ENCODE peak calls at places on chromosomes 12 and 14, in six cellular contexts. B, P, V, J, W and E are unnamed samples.

GRCh38 chr12:105665366-105665765 is 334.9 kb downstream of the C12orf75 start:
- DNase-seq in P (no peak), J (no peak), B (no peak), V (no peak), W (no peak), E (no peak)

GRCh38 chr14:95311752-95312151 is 8.0 kb downstream of the CLMN start:
- DNase-seq in V (no peak), J (no peak), W (peak), B (no peak), P (no peak), E (no peak)

GRCh38 chr14:101135796-101136742 is 232.5 kb upstream of the RTL1 start:
- DNase-seq in W (no peak), J (no peak), P (no peak), B (no peak), V (no peak), E (no peak)

GRCh38 chr12:75658826-75659823 is 147.7 kb upstream of the KRR1 start:
- DNase-seq in P (no peak), J (peak), W (no peak), V (peak), B (peak), E (peak)

GRCh38 chr12:20695232-20695631 is at the start of gene SLCO1C1:
- DNase-seq in B (no peak), V (no peak), P (no peak), W (no peak), J (no peak), E (no peak)

GRCh38 chr12:2686280-2686646 is 108.5 kb upstream of the FKBP4 start:
- DNase-seq in B (no peak), W (no peak), J (no peak), P (no peak), V (no peak), E (no peak)

GRCh38 chr14:25042362-25043299 is 7.3 kb downstream of the STXBP6 start:
- DNase-seq in V (peak), P (no peak), J (peak), W (no peak), B (peak), E (peak)

GRCh38 chr14:93984987-93985410 is 8.6 kb upstream of the ASB2 start:
- DNase-seq in P (peak), V (peak), B (peak), J (peak), W (no peak), E (peak)

GRCh38 chr12:78560633-78561032 is 303.9 kb upstream of the SYT1 start:
- DNase-seq in P (no peak), V (no peak), J (no peak), W (no peak), B (no peak), E (no peak)

GRCh38 chr14:23185046-23185445 is 1.6 kb upstream of the SLC7A8 start:
- DNase-seq in V (no peak), W (no peak), P (no peak), B (no peak), J (no peak), E (no peak)

GRCh38 chr12:29516431-29516875 is 19.0 kb upstream of the OVCH1 start:
- DNase-seq in P (no peak), W (no peak), V (peak), B (peak), J (peak), E (peak)

GRCh38 chr14:68248481-68249255 is 429.1 kb downstream of the RAD51B start:
- DNase-seq in W (peak), B (peak), J (peak), V (peak), P (no peak), E (peak)

GRCh38 chr14:53979747-53980642 is 23.4 kb upstream of the BMP4 start:
- DNase-seq in W (no peak), J (peak), P (peak), V (peak), B (peak), E (peak)

GRCh38 chr14:64296561-64296960 is 2.4 kb upstream of the ESR2 start:
- DNase-seq in W (no peak), J (peak), V (peak), P (no peak), B (no peak), E (no peak)

GRCh38 chr14:73751157-73751691 is 37.0 kb upstream of the PNMA1 start:
- DNase-seq in V (no peak), W (no peak), P (no peak), J (no peak), B (no peak), E (no peak)

GRCh38 chr14:79500489-79500888 is 710.8 kb downstream of the DIO2 start:
- DNase-seq in B (no peak), J (no peak), W (no peak), P (no peak), V (no peak), E (no peak)

GRCh38 chr12:88539893-88540292 is 40.4 kb downstream of the KITLG start:
- DNase-seq in B (no peak), P (no peak), V (no peak), J (no peak), W (no peak), E (no peak)

GRCh38 chr14:93132472-93133065 is 16.8 kb upstream of the ITPK1 start:
- DNase-seq in V (peak), B (peak), W (no peak), J (peak), P (no peak), E (peak)

GRCh38 chr12:126474703-126475102 is 1409.5 kb downstream of the AACS start:
- DNase-seq in J (no peak), P (no peak), V (no peak), W (no peak), B (no peak), E (no peak)

GRCh38 chr14:69636051-69636639 is 24.7 kb downstream of the SUSD6 start:
- DNase-seq in B (no peak), J (no peak), V (no peak), W (no peak), P (no peak), E (no peak)

GRCh38 chr14:64812412-64812811 is 67.3 kb downstream of the SPTB start:
- DNase-seq in V (no peak), B (no peak), P (no peak), W (peak), J (no peak), E (no peak)

GRCh38 chr14:45610303-45610702 is 357.3 kb upstream of the MIS18BP1 start:
- DNase-seq in P (no peak), V (no peak), W (no peak), B (peak), J (peak), E (no peak)

GRCh38 chr12:45246202-45246601 is 30.3 kb downstream of the ANO6 start:
- DNase-seq in P (no peak), J (no peak), B (no peak), V (peak), W (no peak), E (no peak)

GRCh38 chr14:61527325-61528100 is 167.8 kb upstream of the HIF1A start:
- DNase-seq in P (no peak), B (peak), J (peak), W (no peak), V (peak), E (peak)

GRCh38 chr14:103738706-103739451 is 23.3 kb downstream of the ZFYVE21 start:
- DNase-seq in W (no peak), P (no peak), B (no peak), J (no peak), V (no peak), E (no peak)

GRCh38 chr14:56144176-56144575 is 26.0 kb downstream of the PELI2 start:
- DNase-seq in J (no peak), W (no peak), B (no peak), P (no peak), V (no peak), E (no peak)

GRCh38 chr12:113190761-113191160 is 5.2 kb downstream of the RITA1 start:
- DNase-seq in W (no peak), J (peak), B (peak), P (no peak), V (peak), E (peak)

GRCh38 chr14:42779024-42779423 is 1172.3 kb downstream of the LRFN5 start:
- DNase-seq in B (no peak), P (no peak), J (peak), V (no peak), W (no peak), E (no peak)

GRCh38 chr12:94811611-94812010 is 161.3 kb upstream of the TMCC3 start:
- DNase-seq in P (no peak), J (no peak), V (no peak), B (no peak), W (no peak), E (no peak)

GRCh38 chr14:53347046-53347445 is 193.9 kb upstream of the DDHD1 start:
- DNase-seq in P (no peak), V (no peak), J (no peak), W (no peak), B (no peak), E (no peak)